ENCODE peak calls at places on chromosomes 5 and 9, in seven cellular contexts. One of them, this sample, is unnamed.

GRCh38 chr9:72633966-72634365 is 112.6 kb downstream of the TMC1 start:
- DNase-seq in GM12878: no peak
- DNase-seq in K562: no peak
- DNase-seq in GM12892: no peak
- DNase-seq in H1: no peak
- DNase-seq in SK-N-SH: no peak
- DNase-seq in HepG2: no peak
- DNase-seq in this sample: no peak

GRCh38 chr5:179263391-179264052 is 81.7 kb downstream of the ADAMTS2 start:
- DNase-seq in GM12878: no peak
- DNase-seq in K562: no peak
- DNase-seq in GM12892: no peak
- DNase-seq in H1: peak
- DNase-seq in SK-N-SH: peak
- DNase-seq in HepG2: no peak
- DNase-seq in this sample: no peak

GRCh38 chr5:172941067-172941516 is 18.1 kb upstream of the RPL26L1 start:
- DNase-seq in GM12878: no peak
- DNase-seq in K562: no peak
- DNase-seq in GM12892: no peak
- DNase-seq in H1: no peak
- DNase-seq in SK-N-SH: no peak
- DNase-seq in HepG2: no peak
- DNase-seq in this sample: no peak

GRCh38 chr5:126594077-126594476 is 942 bp downstream of the ALDH7A1 start:
- DNase-seq in GM12878: no peak
- DNase-seq in K562: no peak
- DNase-seq in GM12892: no peak
- DNase-seq in H1: no peak
- DNase-seq in SK-N-SH: no peak
- DNase-seq in HepG2: no peak
- DNase-seq in this sample: no peak

GRCh38 chr5:175921066-175921730 is 46.9 kb downstream of the THOC3 start:
- DNase-seq in GM12878: no peak
- DNase-seq in K562: peak
- DNase-seq in GM12892: no peak
- DNase-seq in H1: no peak
- DNase-seq in SK-N-SH: no peak
- DNase-seq in HepG2: no peak
- DNase-seq in this sample: no peak

GRCh38 chr5:71974622-71975021 is 132.7 kb upstream of the MAP1B start:
- DNase-seq in GM12878: no peak
- DNase-seq in K562: no peak
- DNase-seq in GM12892: no peak
- DNase-seq in H1: no peak
- DNase-seq in SK-N-SH: no peak
- DNase-seq in HepG2: no peak
- DNase-seq in this sample: no peak

GRCh38 chr9:134880484-134881312 is at the start of gene FCN2:
- DNase-seq in GM12878: no peak
- DNase-seq in K562: no peak
- DNase-seq in GM12892: no peak
- DNase-seq in H1: peak
- DNase-seq in SK-N-SH: no peak
- DNase-seq in HepG2: no peak
- DNase-seq in this sample: no peak

GRCh38 chr5:137195483-137195882 is 303.6 kb downstream of the SPOCK1 start:
- DNase-seq in GM12878: no peak
- DNase-seq in K562: no peak
- DNase-seq in GM12892: no peak
- DNase-seq in H1: no peak
- DNase-seq in SK-N-SH: no peak
- DNase-seq in HepG2: no peak
- DNase-seq in this sample: no peak

GRCh38 chr9:119853126-119853525 is 483.9 kb upstream of the BRINP1 start:
- DNase-seq in GM12878: no peak
- DNase-seq in K562: no peak
- DNase-seq in GM12892: no peak
- DNase-seq in H1: no peak
- DNase-seq in SK-N-SH: no peak
- DNase-seq in HepG2: no peak
- DNase-seq in this sample: no peak

GRCh38 chr5:173888473-173889135 is 455 bp downstream of the CPEB4 start:
- DNase-seq in GM12878: no peak
- DNase-seq in K562: no peak
- DNase-seq in GM12892: no peak
- DNase-seq in H1: no peak
- DNase-seq in SK-N-SH: peak
- DNase-seq in HepG2: no peak
- DNase-seq in this sample: no peak

GRCh38 chr9:9855503-9856078 is 757.2 kb downstream of the PTPRD start:
- DNase-seq in GM12878: no peak
- DNase-seq in K562: no peak
- DNase-seq in GM12892: no peak
- DNase-seq in H1: no peak
- DNase-seq in SK-N-SH: no peak
- DNase-seq in HepG2: no peak
- DNase-seq in this sample: no peak

GRCh38 chr9:33227741-33228140 is 12.2 kb upstream of the SPINK4 start:
- DNase-seq in GM12878: no peak
- DNase-seq in K562: no peak
- DNase-seq in GM12892: no peak
- DNase-seq in H1: no peak
- DNase-seq in SK-N-SH: no peak
- DNase-seq in HepG2: no peak
- DNase-seq in this sample: no peak

GRCh38 chr5:1367149-1367548 is 22.2 kb upstream of the CLPTM1L start:
- DNase-seq in GM12878: no peak
- DNase-seq in K562: peak
- DNase-seq in GM12892: no peak
- DNase-seq in H1: no peak
- DNase-seq in SK-N-SH: no peak
- DNase-seq in HepG2: no peak
- DNase-seq in this sample: no peak

GRCh38 chr5:141834331-141834730 is 43.9 kb downstream of the PCDH1 start:
- DNase-seq in GM12878: no peak
- DNase-seq in K562: no peak
- DNase-seq in GM12892: no peak
- DNase-seq in H1: no peak
- DNase-seq in SK-N-SH: no peak
- DNase-seq in HepG2: no peak
- DNase-seq in this sample: no peak

GRCh38 chr5:180816608-180817534 is 14.3 kb upstream of the MGAT1 start:
- DNase-seq in GM12878: no peak
- DNase-seq in K562: no peak
- DNase-seq in GM12892: no peak
- DNase-seq in H1: no peak
- DNase-seq in SK-N-SH: no peak
- DNase-seq in HepG2: no peak
- DNase-seq in this sample: no peak

GRCh38 chr5:137289856-137290255 is 209.3 kb downstream of the SPOCK1 start:
- DNase-seq in GM12878: no peak
- DNase-seq in K562: no peak
- DNase-seq in GM12892: no peak
- DNase-seq in H1: no peak
- DNase-seq in SK-N-SH: no peak
- DNase-seq in HepG2: no peak
- DNase-seq in this sample: no peak

GRCh38 chr9:14428781-14429230 is 114.9 kb upstream of the NFIB start:
- DNase-seq in GM12878: no peak
- DNase-seq in K562: peak
- DNase-seq in GM12892: peak
- DNase-seq in H1: peak
- DNase-seq in SK-N-SH: peak
- DNase-seq in HepG2: peak
- DNase-seq in this sample: no peak

GRCh38 chr9:22041792-22042191 is 32.7 kb upstream of the CDKN2B start:
- DNase-seq in GM12878: no peak
- DNase-seq in K562: no peak
- DNase-seq in GM12892: no peak
- DNase-seq in H1: no peak
- DNase-seq in SK-N-SH: no peak
- DNase-seq in HepG2: no peak
- DNase-seq in this sample: no peak

GRCh38 chr5:4909086-4909485 is 231.0 kb upstream of the ADAMTS16 start:
- DNase-seq in GM12878: no peak
- DNase-seq in K562: no peak
- DNase-seq in GM12892: no peak
- DNase-seq in H1: no peak
- DNase-seq in SK-N-SH: no peak
- DNase-seq in HepG2: no peak
- DNase-seq in this sample: no peak

GRCh38 chr9:85898288-85898802 is 42.6 kb upstream of the NAA35 start:
- DNase-seq in GM12878: no peak
- DNase-seq in K562: no peak
- DNase-seq in GM12892: no peak
- DNase-seq in H1: no peak
- DNase-seq in SK-N-SH: no peak
- DNase-seq in HepG2: no peak
- DNase-seq in this sample: no peak

GRCh38 chr5:168076561-168076991 is 214.9 kb upstream of the WWC1 start:
- DNase-seq in GM12878: no peak
- DNase-seq in K562: no peak
- DNase-seq in GM12892: no peak
- DNase-seq in H1: peak
- DNase-seq in SK-N-SH: peak
- DNase-seq in HepG2: peak
- DNase-seq in this sample: no peak

DNA sequence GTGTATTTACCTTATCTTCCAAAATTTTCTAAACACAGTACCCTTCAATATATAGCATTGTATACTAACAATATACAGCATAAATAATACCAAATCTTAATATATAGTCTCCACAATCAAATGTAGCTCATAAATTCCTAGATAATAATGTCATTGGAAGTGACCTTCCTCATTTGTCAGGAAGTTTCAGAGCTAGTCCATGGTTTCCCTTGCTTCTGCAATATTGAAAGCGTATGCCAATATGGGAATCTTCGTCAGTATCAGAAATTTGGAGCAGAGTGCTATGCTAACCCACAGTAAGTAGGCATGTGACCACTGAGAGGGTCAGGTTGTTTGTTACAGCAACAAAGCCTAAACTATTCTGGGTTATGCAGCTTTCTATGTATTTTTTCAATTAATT is 774.9 kb upstream of the CDH10 start:
- DNase-seq in GM12878: no peak
- DNase-seq in K562: no peak
- DNase-seq in GM12892: no peak
- DNase-seq in H1: no peak
- DNase-seq in SK-N-SH: no peak
- DNase-seq in HepG2: no peak
- DNase-seq in this sample: no peak
- TF ChIP-seq POLR2AphosphoS5 in GM12878: no peak
- TF ChIP-seq POLR2AphosphoS5 in K562: no peak
- TF ChIP-seq POLR2AphosphoS5 in GM12892: no peak
- TF ChIP-seq POLR2AphosphoS5 in H1: peak
- TF ChIP-seq POLR2AphosphoS5 in SK-N-SH: no peak
- TF ChIP-seq POLR2AphosphoS5 in HepG2: no peak
- TF ChIP-seq POLR2AphosphoS5 in this sample: no peak

GRCh38 chr9:128689293-128689770 is 310 bp downstream of the SET start:
- DNase-seq in GM12878: no peak
- DNase-seq in K562: no peak
- DNase-seq in GM12892: no peak
- DNase-seq in H1: no peak
- DNase-seq in SK-N-SH: peak
- DNase-seq in HepG2: no peak
- DNase-seq in this sample: no peak

GRCh38 chr9:128685636-128686489 is 3.2 kb upstream of the SET start:
- DNase-seq in GM12878: no peak
- DNase-seq in K562: no peak
- DNase-seq in GM12892: no peak
- DNase-seq in H1: no peak
- DNase-seq in SK-N-SH: no peak
- DNase-seq in HepG2: no peak
- DNase-seq in this sample: no peak

GRCh38 chr9:128685022-128685332 is 4.0 kb upstream of the SET start:
- DNase-seq in GM12878: no peak
- DNase-seq in K562: no peak
- DNase-seq in GM12892: no peak
- DNase-seq in H1: no peak
- DNase-seq in SK-N-SH: no peak
- DNase-seq in HepG2: peak
- DNase-seq in this sample: no peak

GRCh38 chr9:128688501-128689292 is at the start of gene SET:
- DNase-seq in GM12878: peak
- DNase-seq in K562: peak
- DNase-seq in GM12892: peak
- DNase-seq in H1: peak
- DNase-seq in SK-N-SH: peak
- DNase-seq in HepG2: peak
- DNase-seq in this sample: peak

DNA sequence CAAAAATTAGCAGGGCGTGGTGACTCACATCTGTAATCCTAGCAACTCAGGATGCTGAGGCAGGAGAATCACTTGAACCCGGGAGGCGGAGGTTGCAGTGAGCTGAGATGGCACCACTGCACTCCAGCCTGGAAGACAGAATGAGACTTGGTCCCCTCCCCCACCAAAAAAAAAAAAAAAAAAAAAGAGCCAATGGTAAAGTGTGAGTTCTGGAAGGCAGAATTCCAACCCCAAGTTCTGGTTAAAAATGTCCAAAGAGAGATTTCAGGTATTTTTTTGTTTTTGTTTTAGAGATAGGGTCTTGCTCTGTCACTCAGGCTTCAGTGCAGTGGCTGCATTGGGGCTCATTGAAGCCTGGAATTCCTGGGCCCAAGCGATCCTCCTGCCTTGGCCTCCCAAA is 1.6 kb upstream of the SET start:
- DNase-seq in GM12878: no peak
- DNase-seq in K562: no peak
- DNase-seq in GM12892: no peak
- DNase-seq in H1: no peak
- DNase-seq in SK-N-SH: no peak
- DNase-seq in HepG2: no peak
- DNase-seq in this sample: no peak
- TF ChIP-seq TAF1 in GM12878: no peak
- TF ChIP-seq TAF1 in K562: no peak
- TF ChIP-seq TAF1 in GM12892: no peak
- TF ChIP-seq TAF1 in H1: no peak
- TF ChIP-seq TAF1 in SK-N-SH: no peak
- TF ChIP-seq TAF1 in HepG2: no peak
- TF ChIP-seq TAF1 in this sample: no peak

GRCh38 chr5:98214240-98215051 is 559.0 kb upstream of the RGMB start:
- DNase-seq in GM12878: no peak
- DNase-seq in K562: no peak
- DNase-seq in GM12892: no peak
- DNase-seq in H1: no peak
- DNase-seq in SK-N-SH: no peak
- DNase-seq in HepG2: no peak
- DNase-seq in this sample: no peak

GRCh38 chr5:98217138-98217537 is 556.3 kb upstream of the RGMB start:
- DNase-seq in GM12878: no peak
- DNase-seq in K562: no peak
- DNase-seq in GM12892: no peak
- DNase-seq in H1: no peak
- DNase-seq in SK-N-SH: no peak
- DNase-seq in HepG2: no peak
- DNase-seq in this sample: no peak

GRCh38 chr5:98218838-98219237 is 554.6 kb upstream of the RGMB start:
- DNase-seq in GM12878: no peak
- DNase-seq in K562: no peak
- DNase-seq in GM12892: no peak
- DNase-seq in H1: no peak
- DNase-seq in SK-N-SH: no peak
- DNase-seq in HepG2: no peak
- DNase-seq in this sample: no peak
- TF ChIP-seq POLR2AphosphoS5 in GM12878: no peak
- TF ChIP-seq POLR2AphosphoS5 in K562: no peak
- TF ChIP-seq POLR2AphosphoS5 in GM12892: no peak
- TF ChIP-seq POLR2AphosphoS5 in H1: no peak
- TF ChIP-seq POLR2AphosphoS5 in SK-N-SH: no peak
- TF ChIP-seq POLR2AphosphoS5 in HepG2: no peak
- TF ChIP-seq POLR2AphosphoS5 in this sample: no peak

GRCh38 chr5:89597878-89598277 is 714.9 kb upstream of the MEF2C start:
- DNase-seq in GM12878: no peak
- DNase-seq in K562: no peak
- DNase-seq in GM12892: no peak
- DNase-seq in H1: no peak
- DNase-seq in SK-N-SH: no peak
- DNase-seq in HepG2: no peak
- DNase-seq in this sample: no peak
- TF ChIP-seq TAF1 in GM12878: no peak
- TF ChIP-seq TAF1 in K562: no peak
- TF ChIP-seq TAF1 in GM12892: no peak
- TF ChIP-seq TAF1 in H1: no peak
- TF ChIP-seq TAF1 in SK-N-SH: no peak
- TF ChIP-seq TAF1 in HepG2: no peak
- TF ChIP-seq TAF1 in this sample: no peak

This sample was measured in GM12891.